ENCODE peak calls at places on chromosomes 11 and 22, in eight cellular contexts. B, W, E, K, N, F, I and C are unnamed samples.

GRCh38 chr11:120303004-120303637 is 22.0 kb upstream of the TLCD5 start:
- DNase-seq in B (peak), W (no peak), E (peak), K (peak), N (no peak), F (no peak), I (peak), C (no peak)

GRCh38 chr11:91489989-91490388 is 734.6 kb upstream of the FAT3 start:
- DNase-seq in B (no peak), W (no peak), E (no peak), K (no peak), N (no peak), F (no peak), I (peak), C (no peak)

GRCh38 chr11:102600666-102601065 is 24.5 kb downstream of the MMP20 start:
- DNase-seq in B (no peak), W (no peak), E (no peak), K (no peak), N (no peak), F (no peak), I (no peak), C (no peak)

GRCh38 chr22:22442928-22443709 is 65.4 kb downstream of the ZNF280B start:
- DNase-seq in B (no peak), W (no peak), E (no peak), K (no peak), N (no peak), F (no peak), I (no peak), C (no peak)

GRCh38 chr22:50600541-50600940 is at the start of gene MAPK8IP2:
- DNase-seq in B (no peak), W (no peak), E (no peak), K (no peak), N (no peak), F (peak), I (no peak), C (no peak)

GRCh38 chr11:103624708-103625623 is 411.5 kb upstream of the DDI1 start:
- DNase-seq in B (no peak), W (peak), E (peak), K (no peak), N (no peak), F (no peak), I (no peak), C (peak)

GRCh38 chr22:32411829-32412592 is at the start of gene RTCB:
- DNase-seq in B (peak), W (peak), E (peak), K (peak), N (peak), F (peak), I (peak), C (peak)

GRCh38 chr22:28801845-28802594 is 1.7 kb upstream of the XBP1 start:
- DNase-seq in B (no peak), W (no peak), E (peak), K (no peak), N (no peak), F (no peak), I (no peak), C (no peak)

GRCh38 chr22:39219071-39220050 is 25.4 kb downstream of the PDGFB start:
- DNase-seq in B (no peak), W (no peak), E (no peak), K (no peak), N (peak), F (peak), I (no peak), C (no peak)

GRCh38 chr11:45743556-45744468 is 61.1 kb upstream of the SLC35C1 start:
- DNase-seq in B (no peak), W (no peak), E (no peak), K (no peak), N (no peak), F (no peak), I (no peak), C (no peak)

GRCh38 chr11:33753304-33753703 is 17.1 kb upstream of the CD59 start:
- DNase-seq in B (no peak), W (no peak), E (peak), K (peak), N (no peak), F (no peak), I (no peak), C (no peak)

GRCh38 chr22:25834490-25834889 is 92.5 kb downstream of the MYO18B start:
- DNase-seq in B (no peak), W (no peak), E (no peak), K (no peak), N (no peak), F (no peak), I (no peak), C (no peak)

GRCh38 chr22:41239443-41240128 is 1.1 kb downstream of the CHADL start:
- DNase-seq in B (peak), W (no peak), E (no peak), K (no peak), N (no peak), F (no peak), I (no peak), C (no peak)

GRCh38 chr11:121367434-121367833 is 74.9 kb downstream of the SC5D start:
- DNase-seq in B (no peak), W (no peak), E (peak), K (no peak), N (no peak), F (no peak), I (no peak), C (no peak)

GRCh38 chr11:888290-889212 is 22.1 kb downstream of the CHID1 start:
- DNase-seq in B (no peak), W (no peak), E (no peak), K (no peak), N (no peak), F (no peak), I (no peak), C (no peak)

GRCh38 chr11:108734956-108735559 is 70.2 kb downstream of the DDX10 start:
- DNase-seq in B (no peak), W (no peak), E (no peak), K (no peak), N (no peak), F (no peak), I (no peak), C (no peak)

GRCh38 chr22:22800716-22801115 is 86.9 kb upstream of the IGLL5 start:
- DNase-seq in B (no peak), W (no peak), E (peak), K (no peak), N (no peak), F (no peak), I (no peak), C (no peak)

GRCh38 chr11:88042238-88043032 is 132.8 kb downstream of the RAB38 start:
- DNase-seq in B (no peak), W (no peak), E (no peak), K (no peak), N (no peak), F (no peak), I (no peak), C (no peak)

GRCh38 chr11:2521081-2521480 is 76.3 kb downstream of the KCNQ1 start:
- DNase-seq in B (no peak), W (no peak), E (no peak), K (peak), N (peak), F (peak), I (peak), C (no peak)

GRCh38 chr11:105148241-105148640 is 8.7 kb upstream of the CARD18 start:
- DNase-seq in B (no peak), W (no peak), E (no peak), K (no peak), N (no peak), F (no peak), I (no peak), C (no peak)

GRCh38 chr11:2800655-2801531 is 84.7 kb downstream of the CDKN1C start:
- DNase-seq in B (no peak), W (no peak), E (no peak), K (peak), N (peak), F (peak), I (peak), C (no peak)

GRCh38 chr11:124918950-124919349 is at the start of gene HEPN1:
- DNase-seq in B (no peak), W (no peak), E (no peak), K (no peak), N (no peak), F (no peak), I (no peak), C (no peak)

GRCh38 chr11:131511794-131512193 is 141.4 kb downstream of the NTM start:
- DNase-seq in B (no peak), W (no peak), E (peak), K (no peak), N (no peak), F (no peak), I (peak), C (no peak)
- TF ChIP-seq CTCF in B (peak), W (peak), E (peak), K (peak), N (peak), F (peak), I (peak), C (peak)

DNA sequence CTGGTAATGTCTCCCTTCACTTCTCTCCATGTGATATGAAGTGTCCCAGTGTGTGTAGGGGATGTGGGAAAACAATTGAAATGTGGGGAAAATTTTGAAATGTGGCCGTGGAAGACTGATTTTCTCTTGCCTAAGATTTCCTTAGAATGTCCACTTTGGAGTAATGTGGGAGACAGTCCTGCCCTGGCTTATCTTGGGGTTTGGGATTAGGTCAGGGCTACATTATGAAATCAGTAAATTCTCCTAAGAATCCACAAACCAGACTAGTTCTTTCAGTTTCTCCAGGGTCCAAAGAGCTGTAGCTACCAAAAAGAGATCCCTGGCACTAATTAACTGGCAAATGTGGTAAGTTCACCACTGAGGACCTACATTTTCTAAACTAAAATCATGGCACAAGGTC is 22.8 kb downstream of the YPEL4 start:
- DNase-seq in B (no peak), W (no peak), E (no peak), K (no peak), N (no peak), F (no peak), I (no peak), C (no peak)
- TF ChIP-seq CTCF in B (no peak), W (no peak), E (no peak), K (no peak), N (no peak), F (no peak), I (no peak), C (no peak)

GRCh38 chr11:36469063-36469462 is 41.0 kb downstream of the TRAF6 start:
- DNase-seq in B (no peak), W (no peak), E (no peak), K (no peak), N (no peak), F (no peak), I (peak), C (no peak)
- TF ChIP-seq CTCF in B (no peak), W (peak), E (peak), K (no peak), N (no peak), F (no peak), I (peak), C (peak)

GRCh38 chr22:35761037-35761436 is 43.4 kb downstream of the APOL5 start:
- DNase-seq in B (no peak), W (no peak), E (peak), K (no peak), N (no peak), F (no peak), I (no peak), C (no peak)
- TF ChIP-seq CTCF in B (peak), W (no peak), E (peak), K (peak), N (no peak), F (no peak), I (peak), C (peak)

DNA sequence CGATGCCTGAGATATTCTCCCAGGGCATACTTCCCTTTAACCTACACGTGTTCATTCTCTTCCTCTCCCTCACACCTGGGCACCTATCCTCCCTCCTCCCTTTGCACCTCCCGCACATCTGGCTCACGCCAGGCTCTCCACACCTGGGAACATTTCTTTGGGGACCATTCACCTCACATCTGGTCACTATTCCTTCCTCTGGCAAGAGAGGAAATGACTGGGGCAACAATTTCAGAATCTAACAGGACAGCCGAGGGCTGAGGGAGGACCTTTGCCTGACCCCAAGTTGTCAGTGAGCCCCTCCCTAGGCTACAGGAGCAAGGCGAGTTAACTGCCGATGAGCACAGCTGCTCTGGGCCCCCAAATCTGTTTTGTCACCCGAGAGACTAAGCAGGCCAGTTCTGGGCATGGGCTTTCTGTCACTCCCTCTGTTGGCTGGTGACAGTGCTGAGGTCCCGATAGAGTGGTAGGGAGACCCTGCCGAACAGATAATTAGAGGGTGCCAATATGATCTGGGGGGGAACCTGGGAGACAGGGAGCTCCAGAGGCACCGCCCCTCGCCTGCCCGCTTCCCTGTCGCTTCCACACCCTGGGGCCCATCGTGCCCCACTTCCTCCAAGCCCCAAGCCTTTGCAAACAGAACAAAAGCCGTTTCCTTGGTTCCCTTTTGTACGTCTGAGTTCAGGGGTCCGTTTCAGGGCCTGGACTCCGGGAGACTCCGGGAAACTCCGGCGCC is 45.6 kb downstream of the EIF3F start:
- DNase-seq in B (no peak), W (no peak), E (no peak), K (no peak), N (no peak), F (no peak), I (no peak), C (no peak)
- TF ChIP-seq CTCF in B (no peak), W (no peak), E (no peak), K (no peak), N (no peak), F (no peak), I (no peak), C (no peak)

GRCh38 chr11:130427581-130428211 is 713 bp downstream of the ADAMTS8 start:
- DNase-seq in B (peak), W (no peak), E (no peak), K (no peak), N (no peak), F (no peak), I (peak), C (no peak)
- TF ChIP-seq CTCF in B (peak), W (peak), E (peak), K (no peak), N (no peak), F (no peak), I (no peak), C (no peak)

GRCh38 chr11:131512228-131512627 is 141.8 kb downstream of the NTM start:
- DNase-seq in B (no peak), W (no peak), E (no peak), K (no peak), N (no peak), F (no peak), I (no peak), C (no peak)

GRCh38 chr11:131510662-131511061 is 140.2 kb downstream of the NTM start:
- DNase-seq in B (no peak), W (no peak), E (no peak), K (no peak), N (no peak), F (no peak), I (no peak), C (no peak)

GRCh38 chr11:131514062-131514461 is 143.6 kb downstream of the NTM start:
- DNase-seq in B (no peak), W (no peak), E (no peak), K (no peak), N (no peak), F (no peak), I (no peak), C (no peak)
- TF ChIP-seq CTCF in B (no peak), W (no peak), E (no peak), K (no peak), N (no peak), F (no peak), I (no peak), C (no peak)